ENCODE peak calls at places on chromosomes 5 and 9, in seven cellular contexts. One of them, this sample, is unnamed.

GRCh38 chr9:114038724-114039313 is 39.3 kb downstream of the AMBP start:
- DNase-seq in GM23338: no peak
- DNase-seq in SK-N-SH: no peak
- DNase-seq in PC-3: no peak
- DNase-seq in OCI-LY7: no peak
- DNase-seq in GM23248: no peak
- DNase-seq in hepatocyte: no peak
- DNase-seq in this sample: no peak

GRCh38 chr5:54837939-54838457 is 147.4 kb downstream of the ESM1 start:
- DNase-seq in GM23338: no peak
- DNase-seq in SK-N-SH: no peak
- DNase-seq in PC-3: no peak
- DNase-seq in OCI-LY7: no peak
- DNase-seq in GM23248: no peak
- DNase-seq in hepatocyte: no peak
- DNase-seq in this sample: no peak

GRCh38 chr9:36337865-36338264 is 62.2 kb downstream of the RNF38 start:
- DNase-seq in GM23338: no peak
- DNase-seq in SK-N-SH: no peak
- DNase-seq in PC-3: no peak
- DNase-seq in OCI-LY7: no peak
- DNase-seq in GM23248: no peak
- DNase-seq in hepatocyte: no peak
- DNase-seq in this sample: peak; percentile 11

GRCh38 chr5:116442095-116442534 is 132.5 kb downstream of the SEMA6A start:
- DNase-seq in GM23338: peak; percentile 48
- DNase-seq in SK-N-SH: peak; percentile 49
- DNase-seq in PC-3: peak; percentile 80
- DNase-seq in OCI-LY7: no peak
- DNase-seq in GM23248: peak; percentile 36
- DNase-seq in hepatocyte: peak; percentile 24
- DNase-seq in this sample: no peak

GRCh38 chr9:86424246-86424891 is 70.2 kb upstream of the TUT7 start:
- DNase-seq in GM23338: no peak
- DNase-seq in SK-N-SH: no peak
- DNase-seq in PC-3: no peak
- DNase-seq in OCI-LY7: no peak
- DNase-seq in GM23248: peak; percentile 55
- DNase-seq in hepatocyte: no peak
- DNase-seq in this sample: no peak

GRCh38 chr5:176410486-176411180 is 5.7 kb downstream of the CLTB start:
- DNase-seq in GM23338: no peak
- DNase-seq in SK-N-SH: no peak
- DNase-seq in PC-3: peak; percentile 78
- DNase-seq in OCI-LY7: no peak
- DNase-seq in GM23248: no peak
- DNase-seq in hepatocyte: no peak
- DNase-seq in this sample: no peak

GRCh38 chr5:179307931-179308471 is 37.3 kb downstream of the ADAMTS2 start:
- DNase-seq in GM23338: no peak
- DNase-seq in SK-N-SH: no peak
- DNase-seq in PC-3: no peak
- DNase-seq in OCI-LY7: no peak
- DNase-seq in GM23248: no peak
- DNase-seq in hepatocyte: no peak
- DNase-seq in this sample: no peak

GRCh38 chr9:20592673-20593072 is 29.6 kb downstream of the MLLT3 start:
- DNase-seq in GM23338: no peak
- DNase-seq in SK-N-SH: no peak
- DNase-seq in PC-3: peak; percentile 41
- DNase-seq in OCI-LY7: no peak
- DNase-seq in GM23248: no peak
- DNase-seq in hepatocyte: no peak
- DNase-seq in this sample: no peak

GRCh38 chr5:10726179-10726912 is 34.7 kb downstream of the DAP start:
- DNase-seq in GM23338: no peak
- DNase-seq in SK-N-SH: no peak
- DNase-seq in PC-3: peak; percentile 49
- DNase-seq in OCI-LY7: no peak
- DNase-seq in GM23248: no peak
- DNase-seq in hepatocyte: no peak
- DNase-seq in this sample: no peak

DNA sequence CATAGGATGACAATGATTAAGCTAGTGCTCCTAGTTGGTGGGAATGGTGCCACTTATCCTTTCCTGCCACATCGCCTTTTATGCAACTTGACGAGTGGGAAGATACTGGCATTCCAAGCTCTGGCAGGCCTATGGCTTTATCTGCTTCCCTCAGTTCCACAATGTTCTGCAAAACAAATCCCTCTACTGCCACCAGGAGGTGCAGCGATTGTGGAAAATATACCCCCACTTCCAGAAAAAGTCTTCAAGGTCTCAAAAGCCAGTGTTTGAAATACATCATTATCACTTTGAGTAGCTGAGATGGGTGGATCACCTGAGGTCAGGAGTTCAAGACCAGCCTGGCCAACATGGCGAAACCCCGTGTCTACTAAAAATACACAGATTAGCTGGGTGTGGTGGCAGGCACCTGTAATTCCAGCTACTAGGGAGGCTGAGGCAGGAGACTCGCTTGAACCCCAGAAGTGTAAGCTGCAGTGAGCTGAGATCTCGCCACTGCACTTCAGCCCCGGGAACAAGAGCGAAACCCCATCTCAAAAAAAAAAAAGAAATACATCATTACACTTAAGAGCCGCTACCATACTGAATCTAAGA is 3.4 kb downstream of the CLINT1 start:
- DNase-seq in GM23338: peak; percentile 87
- DNase-seq in SK-N-SH: peak; percentile 70
- DNase-seq in PC-3: peak; percentile 83
- DNase-seq in OCI-LY7: peak; percentile 41
- DNase-seq in GM23248: peak; percentile 79
- DNase-seq in hepatocyte: peak; percentile 65
- DNase-seq in this sample: no peak
- TF ChIP-seq EZH2phosphoT487 in GM23338: no peak
- TF ChIP-seq EZH2phosphoT487 in SK-N-SH: no peak
- TF ChIP-seq EZH2phosphoT487 in PC-3: no peak
- TF ChIP-seq EZH2phosphoT487 in OCI-LY7: no peak
- TF ChIP-seq EZH2phosphoT487 in GM23248: no peak
- TF ChIP-seq EZH2phosphoT487 in hepatocyte: no peak
- TF ChIP-seq EZH2phosphoT487 in this sample: no peak

DNA sequence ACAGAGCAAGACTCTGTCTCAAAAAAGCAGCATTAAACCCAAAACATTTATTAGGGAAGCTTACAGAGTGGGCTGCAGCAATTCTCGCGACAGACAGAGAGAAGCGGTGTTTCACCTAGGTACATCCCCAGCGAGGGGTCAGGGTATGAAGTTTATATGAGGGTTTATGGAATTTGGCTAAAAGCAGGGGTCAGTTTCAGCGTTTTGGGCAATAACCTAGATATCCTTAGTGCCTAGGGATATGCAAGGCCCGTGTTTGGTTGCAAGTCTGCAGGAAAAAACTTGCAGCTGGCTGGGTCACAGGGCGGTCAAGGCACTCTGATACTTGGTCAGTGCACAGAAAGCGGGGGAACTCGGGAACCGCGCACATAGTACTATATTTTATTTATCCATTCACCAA is 649 bp upstream of the GLE1 start:
- DNase-seq in GM23338: peak; percentile 40
- DNase-seq in SK-N-SH: peak; percentile 49
- DNase-seq in PC-3: no peak
- DNase-seq in OCI-LY7: no peak
- DNase-seq in GM23248: peak; percentile 56
- DNase-seq in hepatocyte: no peak
- DNase-seq in this sample: peak; percentile 36
- TF ChIP-seq EZH2phosphoT487 in GM23338: no peak
- TF ChIP-seq EZH2phosphoT487 in SK-N-SH: no peak
- TF ChIP-seq EZH2phosphoT487 in PC-3: no peak
- TF ChIP-seq EZH2phosphoT487 in OCI-LY7: no peak
- TF ChIP-seq EZH2phosphoT487 in GM23248: no peak
- TF ChIP-seq EZH2phosphoT487 in hepatocyte: no peak
- TF ChIP-seq EZH2phosphoT487 in this sample: no peak

GRCh38 chr9:38418366-38418765 is 5.9 kb downstream of the IGFBPL1 start:
- DNase-seq in GM23338: no peak
- DNase-seq in SK-N-SH: no peak
- DNase-seq in PC-3: no peak
- DNase-seq in OCI-LY7: no peak
- DNase-seq in GM23248: no peak
- DNase-seq in hepatocyte: no peak
- DNase-seq in this sample: no peak
- TF ChIP-seq EZH2phosphoT487 in GM23338: no peak
- TF ChIP-seq EZH2phosphoT487 in SK-N-SH: no peak
- TF ChIP-seq EZH2phosphoT487 in PC-3: no peak
- TF ChIP-seq EZH2phosphoT487 in OCI-LY7: no peak
- TF ChIP-seq EZH2phosphoT487 in GM23248: no peak
- TF ChIP-seq EZH2phosphoT487 in hepatocyte: no peak
- TF ChIP-seq EZH2phosphoT487 in this sample: no peak

GRCh38 chr9:131539223-131539923 is 6.0 kb upstream of the PRRT1B start:
- DNase-seq in GM23338: no peak
- DNase-seq in SK-N-SH: no peak
- DNase-seq in PC-3: no peak
- DNase-seq in OCI-LY7: no peak
- DNase-seq in GM23248: no peak
- DNase-seq in hepatocyte: no peak
- DNase-seq in this sample: no peak

GRCh38 chr9:131546336-131547084 is 1.2 kb downstream of the PRRT1B start:
- DNase-seq in GM23338: peak; percentile 79
- DNase-seq in SK-N-SH: peak; percentile 82
- DNase-seq in PC-3: peak; percentile 56
- DNase-seq in OCI-LY7: no peak
- DNase-seq in GM23248: peak; percentile 41
- DNase-seq in hepatocyte: no peak
- DNase-seq in this sample: no peak

GRCh38 chr9:131545003-131545785 is at the start of gene PRRT1B:
- DNase-seq in GM23338: peak; percentile 81
- DNase-seq in SK-N-SH: peak; percentile 69
- DNase-seq in PC-3: peak; percentile 85
- DNase-seq in OCI-LY7: no peak
- DNase-seq in GM23248: peak; percentile 13
- DNase-seq in hepatocyte: peak; percentile 75
- DNase-seq in this sample: no peak

GRCh38 chr9:131545786-131546335 is 538 bp downstream of the PRRT1B start:
- DNase-seq in GM23338: peak; percentile 51
- DNase-seq in SK-N-SH: peak; percentile 57
- DNase-seq in PC-3: no peak
- DNase-seq in OCI-LY7: no peak
- DNase-seq in GM23248: no peak
- DNase-seq in hepatocyte: no peak
- DNase-seq in this sample: no peak

DNA sequence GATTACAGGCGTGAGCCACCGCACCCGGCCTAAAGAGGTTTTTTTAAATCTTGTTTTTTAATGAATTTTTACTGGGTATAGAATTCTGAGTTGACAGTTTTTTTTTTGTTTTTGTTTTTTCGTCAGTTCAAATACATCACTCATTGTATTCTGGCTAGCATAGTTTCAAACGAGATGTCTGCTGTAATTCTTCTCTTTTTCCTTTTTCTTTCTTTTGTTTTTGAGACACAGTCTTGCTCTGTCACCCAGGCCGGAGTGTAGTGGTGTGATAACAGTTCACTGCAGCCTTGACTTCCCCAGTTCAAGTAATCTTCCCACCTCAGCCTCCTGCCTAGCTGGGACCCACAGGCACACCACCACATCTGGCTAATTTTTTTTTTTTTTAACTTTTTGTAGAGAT is 2.2 kb upstream of the PRRT1B start:
- DNase-seq in GM23338: peak; percentile 38
- DNase-seq in SK-N-SH: no peak
- DNase-seq in PC-3: no peak
- DNase-seq in OCI-LY7: no peak
- DNase-seq in GM23248: no peak
- DNase-seq in hepatocyte: no peak
- DNase-seq in this sample: no peak
- TF ChIP-seq EZH2phosphoT487 in GM23338: no peak
- TF ChIP-seq EZH2phosphoT487 in SK-N-SH: no peak
- TF ChIP-seq EZH2phosphoT487 in PC-3: no peak
- TF ChIP-seq EZH2phosphoT487 in OCI-LY7: no peak
- TF ChIP-seq EZH2phosphoT487 in GM23248: no peak
- TF ChIP-seq EZH2phosphoT487 in hepatocyte: no peak
- TF ChIP-seq EZH2phosphoT487 in this sample: no peak

GRCh38 chr5:56977822-56978221 is 25.9 kb upstream of the MIER3 start:
- DNase-seq in GM23338: no peak
- DNase-seq in SK-N-SH: no peak
- DNase-seq in PC-3: no peak
- DNase-seq in OCI-LY7: no peak
- DNase-seq in GM23248: no peak
- DNase-seq in hepatocyte: no peak
- DNase-seq in this sample: no peak
- TF ChIP-seq EZH2phosphoT487 in GM23338: no peak
- TF ChIP-seq EZH2phosphoT487 in SK-N-SH: no peak
- TF ChIP-seq EZH2phosphoT487 in PC-3: no peak
- TF ChIP-seq EZH2phosphoT487 in OCI-LY7: no peak
- TF ChIP-seq EZH2phosphoT487 in GM23248: no peak
- TF ChIP-seq EZH2phosphoT487 in hepatocyte: no peak
- TF ChIP-seq EZH2phosphoT487 in this sample: no peak

DNA sequence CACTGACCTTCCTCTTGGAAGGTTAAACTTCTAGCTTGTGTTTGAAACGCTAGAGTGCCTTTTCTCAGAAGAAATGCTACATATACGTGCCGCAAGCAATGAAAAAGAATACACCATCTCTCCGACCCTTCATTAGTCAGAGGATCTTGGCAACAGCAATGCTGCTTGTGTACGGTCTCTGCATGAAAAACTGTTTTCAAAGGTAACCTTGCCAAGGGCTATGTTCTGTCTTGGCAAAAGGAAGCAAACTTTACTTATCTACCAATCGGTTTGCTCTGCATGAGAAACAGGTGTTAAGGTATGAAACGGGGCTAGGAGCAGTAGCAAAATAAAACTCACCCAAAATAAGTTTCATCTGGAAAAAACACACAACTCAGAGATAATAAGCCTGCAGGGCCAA is 297.8 kb downstream of the FBXL17 start:
- DNase-seq in GM23338: no peak
- DNase-seq in SK-N-SH: peak; percentile 11
- DNase-seq in PC-3: peak; percentile 25
- DNase-seq in OCI-LY7: no peak
- DNase-seq in GM23248: no peak
- DNase-seq in hepatocyte: no peak
- DNase-seq in this sample: no peak
- TF ChIP-seq EZH2phosphoT487 in GM23338: no peak
- TF ChIP-seq EZH2phosphoT487 in SK-N-SH: no peak
- TF ChIP-seq EZH2phosphoT487 in PC-3: no peak
- TF ChIP-seq EZH2phosphoT487 in OCI-LY7: no peak
- TF ChIP-seq EZH2phosphoT487 in GM23248: no peak
- TF ChIP-seq EZH2phosphoT487 in hepatocyte: no peak
- TF ChIP-seq EZH2phosphoT487 in this sample: no peak

GRCh38 chr5:96064905-96065304 is 103.3 kb upstream of the ELL2 start:
- DNase-seq in GM23338: no peak
- DNase-seq in SK-N-SH: no peak
- DNase-seq in PC-3: no peak
- DNase-seq in OCI-LY7: no peak
- DNase-seq in GM23248: peak; percentile 41
- DNase-seq in hepatocyte: no peak
- DNase-seq in this sample: no peak
- TF ChIP-seq EZH2phosphoT487 in GM23338: no peak
- TF ChIP-seq EZH2phosphoT487 in SK-N-SH: no peak
- TF ChIP-seq EZH2phosphoT487 in PC-3: no peak
- TF ChIP-seq EZH2phosphoT487 in OCI-LY7: no peak
- TF ChIP-seq EZH2phosphoT487 in GM23248: no peak
- TF ChIP-seq EZH2phosphoT487 in hepatocyte: no peak
- TF ChIP-seq EZH2phosphoT487 in this sample: no peak